ENCODE peak calls at places on chromosomes 4 and X, in four cellular contexts. One of them, this sample, is unnamed.

GRCh38 chrX:41684138-41684537 is 4.6 kb upstream of the GPR34 start:
- DNase-seq in fibroblast of pulmonary artery: no peak
- DNase-seq in Karpas-422: no peak
- DNase-seq in GM19239: no peak
- DNase-seq in this sample: no peak

GRCh38 chrX:95055991-95056390 is 1382.0 kb downstream of the FAM133A start:
- DNase-seq in fibroblast of pulmonary artery: no peak
- DNase-seq in Karpas-422: no peak
- DNase-seq in GM19239: no peak
- DNase-seq in this sample: no peak

GRCh38 chr4:72286185-72286584 is 254.4 kb downstream of the NPFFR2 start:
- DNase-seq in fibroblast of pulmonary artery: peak
- DNase-seq in Karpas-422: peak
- DNase-seq in GM19239: no peak
- DNase-seq in this sample: no peak

GRCh38 chrX:88584283-88584682 is 162.7 kb upstream of the CPXCR1 start:
- DNase-seq in fibroblast of pulmonary artery: no peak
- DNase-seq in Karpas-422: no peak
- DNase-seq in GM19239: no peak
- DNase-seq in this sample: no peak

GRCh38 chr4:73315091-73315490 is 56.5 kb upstream of the ANKRD17 start:
- DNase-seq in fibroblast of pulmonary artery: peak
- DNase-seq in Karpas-422: no peak
- DNase-seq in GM19239: no peak
- DNase-seq in this sample: no peak

GRCh38 chrX:133810925-133811324 is 174.5 kb downstream of the GPC3 start:
- DNase-seq in fibroblast of pulmonary artery: no peak
- DNase-seq in Karpas-422: no peak
- DNase-seq in GM19239: no peak
- DNase-seq in this sample: no peak

GRCh38 chr4:54289316-54289715 is 60.2 kb downstream of the PDGFRA start:
- DNase-seq in fibroblast of pulmonary artery: no peak
- DNase-seq in Karpas-422: no peak
- DNase-seq in GM19239: no peak
- DNase-seq in this sample: no peak

GRCh38 chrX:74104356-74105065 is 199.5 kb upstream of the ZCCHC13 start:
- DNase-seq in fibroblast of pulmonary artery: no peak
- DNase-seq in Karpas-422: no peak
- DNase-seq in GM19239: no peak
- DNase-seq in this sample: no peak

GRCh38 chr4:138405439-138405838 is 163.3 kb upstream of the SLC7A11 start:
- DNase-seq in fibroblast of pulmonary artery: peak
- DNase-seq in Karpas-422: no peak
- DNase-seq in GM19239: peak
- DNase-seq in this sample: no peak

GRCh38 chr4:212438-213174 is 88.3 kb downstream of the ZNF718 start:
- DNase-seq in fibroblast of pulmonary artery: peak
- DNase-seq in Karpas-422: no peak
- DNase-seq in GM19239: no peak
- DNase-seq in this sample: peak

GRCh38 chr4:146123231-146123630 is 52.3 kb upstream of the LSM6 start:
- DNase-seq in fibroblast of pulmonary artery: no peak
- DNase-seq in Karpas-422: no peak
- DNase-seq in GM19239: no peak
- DNase-seq in this sample: no peak

GRCh38 chr4:74543983-74544382 is 99.0 kb downstream of the AREG start:
- DNase-seq in fibroblast of pulmonary artery: peak
- DNase-seq in Karpas-422: no peak
- DNase-seq in GM19239: no peak
- DNase-seq in this sample: no peak

GRCh38 chrX:71911023-71911730 is 532 bp downstream of the NHSL2 start:
- DNase-seq in fibroblast of pulmonary artery: no peak
- DNase-seq in Karpas-422: no peak
- DNase-seq in GM19239: no peak
- DNase-seq in this sample: peak

GRCh38 chrX:3244955-3245354 is 101.5 kb downstream of the MXRA5 start:
- DNase-seq in fibroblast of pulmonary artery: peak
- DNase-seq in Karpas-422: no peak
- DNase-seq in GM19239: no peak
- DNase-seq in this sample: no peak

GRCh38 chr4:66108898-66109297 is 438.6 kb upstream of the EPHA5 start:
- DNase-seq in fibroblast of pulmonary artery: peak
- DNase-seq in Karpas-422: no peak
- DNase-seq in GM19239: no peak
- DNase-seq in this sample: no peak

GRCh38 chr4:185950891-185951290 is 118.1 kb upstream of the TLR3 start:
- DNase-seq in fibroblast of pulmonary artery: peak
- DNase-seq in Karpas-422: no peak
- DNase-seq in GM19239: no peak
- DNase-seq in this sample: no peak

GRCh38 chrX:11273544-11273943 is 19.7 kb upstream of the AMELX start:
- DNase-seq in fibroblast of pulmonary artery: no peak
- DNase-seq in Karpas-422: no peak
- DNase-seq in GM19239: no peak
- DNase-seq in this sample: no peak

GRCh38 chr4:104763554-104764210 is 269.0 kb upstream of the CXXC4 start:
- DNase-seq in fibroblast of pulmonary artery: no peak
- DNase-seq in Karpas-422: no peak
- DNase-seq in GM19239: no peak
- DNase-seq in this sample: no peak